ENCODE peak calls at places on chromosome 10, in seven cellular contexts. X is spleen; W is kidney epithelial cell; V is astrocyte of the spinal cord; G is CD4-positive, alpha-beta T cell; Q is EL; F is stimulated activated CD4-positive, alpha-beta T cell treated with anti-CD3 and anti-CD28 coated beads, Interleukin-1b, Interleukin-23, amount 100 ng/mL, for 1 hour. R is an unnamed sample.

GRCh38 chr10:92747600-92747999 is 57.8 kb downstream of the HHEX start:
- DNase-seq in X (peak; percentile 82), W (no peak), V (no peak), G (peak; percentile 13), Q (no peak), F (no peak), R (no peak)

GRCh38 chr10:95356190-95356955 is 65.6 kb upstream of the PDLIM1 start:
- DNase-seq in X (peak; percentile 53), W (no peak), V (no peak), G (no peak), Q (no peak), F (no peak), R (no peak)

GRCh38 chr10:28393956-28394568 is 91.2 kb upstream of the MPP7 start:
- DNase-seq in X (no peak), W (peak; percentile 16), V (peak; percentile 58), G (peak; percentile 45), Q (peak; percentile 69), F (peak; percentile 43), R (no peak)

GRCh38 chr10:1498746-1499343 is 238.5 kb downstream of the ADARB2 start:
- DNase-seq in X (no peak), W (no peak), V (no peak), G (no peak), Q (no peak), F (no peak), R (no peak)

GRCh38 chr10:72164617-72165016 is 51.2 kb upstream of the ANAPC16 start:
- DNase-seq in X (no peak), W (no peak), V (no peak), G (no peak), Q (no peak), F (no peak), R (no peak)

GRCh38 chr10:87865201-87866025 is 2.0 kb downstream of the PTEN start:
- DNase-seq in X (no peak), W (no peak), V (peak; percentile 35), G (no peak), Q (no peak), F (no peak), R (no peak)

GRCh38 chr10:14032406-14032998 is 298.2 kb downstream of the FRMD4A start:
- DNase-seq in X (peak; percentile 77), W (no peak), V (no peak), G (peak; percentile 39), Q (no peak), F (peak; percentile 39), R (no peak)

GRCh38 chr10:97798958-97799565 is 27.3 kb upstream of the SFRP5 start:
- DNase-seq in X (no peak), W (no peak), V (no peak), G (no peak), Q (no peak), F (no peak), R (no peak)

GRCh38 chr10:50395279-50395678 is 144.0 kb upstream of the ASAH2 start:
- DNase-seq in X (no peak), W (no peak), V (no peak), G (no peak), Q (no peak), F (no peak), R (no peak)

GRCh38 chr10:79431422-79431821 is 14.0 kb downstream of the ZCCHC24 start:
- DNase-seq in X (peak; percentile 46), W (no peak), V (no peak), G (no peak), Q (no peak), F (no peak), R (no peak)

GRCh38 chr10:103736763-103737162 is 118.6 kb downstream of the SH3PXD2A start:
- DNase-seq in X (no peak), W (no peak), V (no peak), G (no peak), Q (peak; percentile 38), F (no peak), R (no peak)

GRCh38 chr10:60985946-60986345 is 42.0 kb upstream of the RHOBTB1 start:
- DNase-seq in X (no peak), W (no peak), V (no peak), G (no peak), Q (no peak), F (no peak), R (no peak)

GRCh38 chr10:24908793-24909423 is 43.5 kb downstream of the PRTFDC1 start:
- DNase-seq in X (no peak), W (peak; percentile 58), V (peak; percentile 78), G (no peak), Q (peak; percentile 76), F (no peak), R (no peak)

GRCh38 chr10:77710759-77711682 is 73.4 kb upstream of the KCNMA1 start:
- DNase-seq in X (peak; percentile 93), W (no peak), V (peak; percentile 63), G (peak; percentile 61), Q (peak; percentile 64), F (peak; percentile 57), R (peak; percentile 94)

GRCh38 chr10:76970795-76971519 is 666.7 kb downstream of the KCNMA1 start:
- DNase-seq in X (no peak), W (no peak), V (no peak), G (no peak), Q (no peak), F (no peak), R (no peak)

GRCh38 chr10:22606164-22606614 is 108.2 kb downstream of the PIP4K2A start:
- DNase-seq in X (peak; percentile 88), W (no peak), V (peak; percentile 45), G (peak; percentile 17), Q (peak; percentile 82), F (no peak), R (no peak)

GRCh38 chr10:104330168-104331117 is 7.8 kb downstream of the ITPRIP start:
- DNase-seq in X (peak; percentile 41), W (no peak), V (peak; percentile 83), G (no peak), Q (peak; percentile 77), F (no peak), R (peak; percentile 74)

GRCh38 chr10:128306966-128307365 is 180.7 kb upstream of the MKI67 start:
- DNase-seq in X (no peak), W (no peak), V (no peak), G (no peak), Q (no peak), F (no peak), R (peak; percentile 62)

GRCh38 chr10:6396652-6397051 is 183.4 kb downstream of the PRKCQ start:
- DNase-seq in X (no peak), W (no peak), V (peak; percentile 55), G (no peak), Q (peak; percentile 87), F (no peak), R (no peak)

GRCh38 chr10:31645786-31646185 is 282.8 kb downstream of the ARHGAP12 start:
- DNase-seq in X (no peak), W (no peak), V (peak; percentile 42), G (no peak), Q (peak; percentile 26), F (no peak), R (no peak)

GRCh38 chr10:85643839-85644525 is 722.6 kb downstream of the GRID1 start:
- DNase-seq in X (no peak), W (peak; percentile 88), V (peak; percentile 41), G (no peak), Q (no peak), F (no peak), R (no peak)

GRCh38 chr10:119466655-119467054 is 75.9 kb downstream of the RGS10 start:
- DNase-seq in X (peak; percentile 72), W (no peak), V (no peak), G (peak; percentile 24), Q (no peak), F (no peak), R (no peak)

GRCh38 chr10:4984971-4985594 is 18.6 kb downstream of the AKR1C2 start:
- DNase-seq in X (no peak), W (peak; percentile 42), V (no peak), G (no peak), Q (no peak), F (no peak), R (no peak)

R was measured in mesenteric fat pad.